ENCODE peak calls at places on chromosomes 6 and 20, in ten cellular contexts. W is HTR-8/SVneo, U is GM23338, C is NCI-H1105, D is WTC11, Y is GM10248, Q is GM23248, J is ELF-1, Z is trophoblast cell, P is HCT116. A is an unnamed sample.
A peak's percentile ranks its signal among the peaks of the same experiment; 100 is the strongest.

GRCh38 chr20:64156136-64156885 is 7.9 kb upstream of the MYT1 start:
- DNase-seq in P (no peak), J (peak; percentile 27), U (no peak), W (no peak), Z (no peak), D (no peak), Q (no peak), Y (no peak), C (no peak), A (no peak)

GRCh38 chr6:150169609-150170008 is 26.8 kb downstream of the PPP1R14C start:
- DNase-seq in D (no peak), C (no peak), P (peak; percentile 16), W (no peak), Y (no peak), Q (peak; percentile 94), J (no peak), U (no peak), Z (no peak), A (no peak)

GRCh38 chr20:44187054-44187762 is at the start of gene JPH2:
- DNase-seq in D (peak; percentile 74), Y (no peak), U (peak; percentile 78), C (no peak), P (no peak), W (peak; percentile 98), J (peak; percentile 91), Q (peak; percentile 89), Z (peak; percentile 69), A (no peak)

GRCh38 chr6:35484921-35485392 is 11.9 kb downstream of the TEAD3 start:
- DNase-seq in C (no peak), Q (peak; percentile 69), U (no peak), Y (no peak), Z (no peak), P (no peak), J (peak; percentile 40), W (peak; percentile 47), D (no peak), A (no peak)

GRCh38 chr6:148491638-148492210 is 149.1 kb downstream of the SASH1 start:
- DNase-seq in U (no peak), C (no peak), Q (peak; percentile 82), Y (no peak), P (no peak), W (no peak), J (no peak), Z (no peak), D (no peak), A (no peak)

GRCh38 chr6:157861184-157861583 is 38.1 kb downstream of the SNX9 start:
- DNase-seq in W (no peak), Y (no peak), D (no peak), Z (peak; percentile 24), P (no peak), U (no peak), C (no peak), Q (no peak), J (no peak), A (no peak)

GRCh38 chr6:45450801-45451200 is 73.1 kb upstream of the SUPT3H start:
- DNase-seq in P (no peak), J (no peak), Z (no peak), D (no peak), U (no peak), Q (no peak), W (no peak), C (no peak), Y (no peak), A (no peak)

GRCh38 chr6:44667226-44667625 is 279.7 kb downstream of the CDC5L start:
- DNase-seq in Y (no peak), Q (peak; percentile 94), J (peak; percentile 90), W (peak; percentile 78), P (peak; percentile 13), D (peak; percentile 36), U (peak; percentile 74), C (no peak), Z (no peak), A (no peak)

GRCh38 chr6:18405477-18406293 is 18.5 kb downstream of the RNF144B start:
- DNase-seq in Z (no peak), C (no peak), J (no peak), P (no peak), W (peak; percentile 80), Q (peak; percentile 95), Y (no peak), U (no peak), D (no peak), A (no peak)

GRCh38 chr20:57372581-57373350 is 18.4 kb upstream of the RBM38 start:
- DNase-seq in D (no peak), J (no peak), Q (no peak), P (no peak), U (no peak), C (no peak), W (no peak), Z (no peak), Y (no peak), A (no peak)

GRCh38 chr6:53179961-53180651 is 31.5 kb upstream of the GCM1 start:
- DNase-seq in D (no peak), Q (no peak), P (no peak), W (no peak), Z (no peak), J (no peak), C (peak; percentile 89), U (no peak), Y (no peak), A (no peak)

GRCh38 chr20:1890469-1891262 is 4.5 kb upstream of the SIRPA start:
- DNase-seq in W (no peak), J (no peak), Y (no peak), P (no peak), D (no peak), Z (no peak), U (no peak), Q (no peak), C (no peak), A (no peak)

GRCh38 chr6:49328051-49328450 is 135.0 kb downstream of the MMUT start:
- DNase-seq in W (no peak), Q (no peak), Z (no peak), P (no peak), Y (no peak), J (no peak), C (no peak), D (no peak), U (no peak), A (no peak)

GRCh38 chr6:13304580-13305255 is 23.6 kb downstream of the TBC1D7 start:
- DNase-seq in W (no peak), Z (no peak), Y (peak; percentile 62), C (no peak), J (no peak), U (no peak), D (no peak), Q (no peak), P (no peak), A (no peak)

GRCh38 chr20:23331951-23332350 is 18.6 kb upstream of the NXT1 start:
- DNase-seq in W (no peak), Q (no peak), C (no peak), U (no peak), Y (no peak), D (no peak), J (no peak), Z (no peak), P (no peak), A (no peak)

GRCh38 chr6:69880570-69880969 is 14.2 kb downstream of the COL19A1 start:
- DNase-seq in U (no peak), P (no peak), J (no peak), Z (no peak), W (no peak), Y (no peak), C (no peak), Q (peak; percentile 3), D (no peak), A (no peak)

GRCh38 chr6:2937627-2938003 is 33.8 kb downstream of the SERPINB6 start:
- DNase-seq in Z (no peak), P (no peak), Y (no peak), W (no peak), D (no peak), C (no peak), J (no peak), Q (no peak), U (no peak), A (no peak)

GRCh38 chr20:54555150-54555549 is 79.8 kb downstream of the DOK5 start:
- DNase-seq in C (no peak), Y (no peak), U (peak; percentile 35), P (no peak), Z (no peak), W (no peak), J (no peak), Q (no peak), D (no peak), A (no peak)

GRCh38 chr20:64199395-64199794 is 35.1 kb downstream of the MYT1 start:
- DNase-seq in C (no peak), P (no peak), W (no peak), Y (no peak), J (no peak), U (no peak), D (no peak), Q (no peak), Z (no peak), A (no peak)

GRCh38 chr6:35602133-35602946 is 86.4 kb downstream of the FKBP5 start:
- DNase-seq in D (no peak), P (no peak), Z (no peak), Q (peak; percentile 71), Y (no peak), W (no peak), C (peak; percentile 33), U (no peak), J (no peak), A (no peak)

GRCh38 chr20:19934792-19935491 is 82.2 kb upstream of the NAA20 start:
- DNase-seq in Y (peak; percentile 48), W (no peak), Z (peak; percentile 32), P (no peak), D (no peak), J (no peak), Q (no peak), U (no peak), C (peak; percentile 45), A (no peak)

GRCh38 chr6:132614554-132614953 is 9.5 kb downstream of the TAAR2 start:
- DNase-seq in Y (no peak), Q (no peak), U (no peak), J (no peak), W (no peak), Z (no peak), C (no peak), D (no peak), P (peak; percentile 7), A (no peak)

GRCh38 chr20:60658661-60659060 is 593.4 kb upstream of the CDH4 start:
- DNase-seq in C (no peak), Q (no peak), D (no peak), U (no peak), Z (no peak), W (no peak), J (peak; percentile 40), Y (no peak), P (no peak), A (no peak)

GRCh38 chr20:34896086-34896551 is 19.7 kb downstream of the ACSS2 start:
- DNase-seq in Q (no peak), P (no peak), W (no peak), C (no peak), D (no peak), U (no peak), Z (no peak), Y (no peak), J (no peak), A (no peak)

A was measured in type B pancreatic cell.